ENCODE peak calls at places on chromosomes 4 and X, in nine cellular contexts. J, P, D, C, N, T, U, B and H are unnamed samples.

GRCh38 chr4:749771-750666 is 44.4 kb downstream of the PCGF3 start:
- DNase-seq in J (no peak), P (no peak), D (no peak), C (no peak), N (peak), T (no peak), U (no peak), B (no peak), H (peak)

GRCh38 chrX:1397441-1397840 is 5.5 kb upstream of the SLC25A6 start:
- DNase-seq in J (no peak), P (no peak), D (no peak), C (no peak), N (peak), T (no peak), U (no peak), B (no peak), H (no peak)

GRCh38 chr4:1459664-1460511 is 53.6 kb upstream of the NKX1-1 start:
- DNase-seq in J (no peak), P (no peak), D (no peak), C (no peak), N (peak), T (no peak), U (no peak), B (no peak), H (no peak)

GRCh38 chr4:39702716-39703115 is 4.8 kb downstream of the UBE2K start:
- DNase-seq in J (no peak), P (no peak), D (no peak), C (no peak), N (no peak), T (no peak), U (no peak), B (no peak), H (no peak)

GRCh38 chr4:94758700-94759399 is 1.1 kb downstream of the BMPR1B start:
- DNase-seq in J (no peak), P (no peak), D (no peak), C (no peak), N (no peak), T (peak), U (no peak), B (peak), H (no peak)

GRCh38 chrX:68146054-68146453 is 287.2 kb downstream of the OPHN1 start:
- DNase-seq in J (no peak), P (peak), D (no peak), C (no peak), N (no peak), T (peak), U (no peak), B (no peak), H (no peak)

GRCh38 chrX:153635788-153636668 is 11.0 kb upstream of the DUSP9 start:
- DNase-seq in J (no peak), P (no peak), D (no peak), C (no peak), N (no peak), T (peak), U (no peak), B (peak), H (no peak)

GRCh38 chrX:14235004-14235403 is 205.3 kb upstream of the GEMIN8 start:
- DNase-seq in J (no peak), P (no peak), D (no peak), C (no peak), N (no peak), T (peak), U (no peak), B (no peak), H (no peak)

GRCh38 chr4:54908744-54909143 is 216.7 kb downstream of the KDR start:
- DNase-seq in J (no peak), P (no peak), D (no peak), C (no peak), N (no peak), T (no peak), U (no peak), B (no peak), H (no peak)

DNA sequence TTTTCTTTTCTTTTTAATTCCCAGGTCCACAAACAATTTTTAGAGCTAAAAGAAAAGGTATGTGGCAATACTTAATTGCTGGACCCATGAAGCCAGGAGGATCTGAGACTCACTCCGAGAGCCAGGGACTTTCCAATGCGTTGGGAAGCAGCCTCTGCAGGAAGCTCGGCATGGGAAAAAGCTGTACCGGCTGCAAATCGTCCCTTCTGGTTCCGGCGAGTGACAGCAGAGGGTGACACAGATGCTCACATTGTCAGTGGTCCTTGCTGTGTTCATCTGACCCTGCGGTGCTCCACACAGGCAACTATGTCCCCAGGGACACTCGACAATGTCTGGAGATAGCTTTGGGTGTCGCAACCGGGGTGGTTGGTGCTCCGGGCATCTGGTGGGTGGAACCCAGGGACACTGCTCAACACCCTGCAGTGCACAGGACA is 164.0 kb downstream of the PRKX start:
- DNase-seq in J (no peak), P (no peak), D (peak), C (no peak), N (no peak), T (peak), U (no peak), B (no peak), H (no peak)
- H3K4me3 ChIP-seq in J (no peak), P (peak), D (peak), C (no peak), N (no peak), T (peak), U (peak), B (no peak), H (no peak)

GRCh38 chr4:43047044-43047443 is 154.5 kb downstream of the GRXCR1 start:
- DNase-seq in J (no peak), P (no peak), D (no peak), C (no peak), N (no peak), T (no peak), U (no peak), B (no peak), H (no peak)

GRCh38 chr4:43048570-43048969 is 156.1 kb downstream of the GRXCR1 start:
- DNase-seq in J (no peak), P (no peak), D (no peak), C (no peak), N (no peak), T (peak), U (no peak), B (no peak), H (no peak)
- TF ChIP-seq CTCF in J (peak), P (no peak), D (no peak), C (no peak), N (no peak), T (peak), U (no peak), B (peak), H (no peak)

GRCh38 chrX:10175317-10175871 is 18.6 kb downstream of the CLCN4 start:
- DNase-seq in J (no peak), P (no peak), D (no peak), C (no peak), N (no peak), T (no peak), U (no peak), B (no peak), H (peak)

GRCh38 chrX:10174810-10175209 is 18.0 kb downstream of the CLCN4 start:
- DNase-seq in J (no peak), P (no peak), D (no peak), C (no peak), N (no peak), T (no peak), U (no peak), B (no peak), H (no peak)

GRCh38 chrX:10174051-10174450 is 17.3 kb downstream of the CLCN4 start:
- DNase-seq in J (no peak), P (no peak), D (no peak), C (no peak), N (no peak), T (no peak), U (no peak), B (no peak), H (no peak)

GRCh38 chrX:10172867-10173266 is 16.1 kb downstream of the CLCN4 start:
- DNase-seq in J (no peak), P (no peak), D (no peak), C (no peak), N (no peak), T (no peak), U (no peak), B (no peak), H (no peak)

GRCh38 chrX:10173331-10173900 is 16.6 kb downstream of the CLCN4 start:
- DNase-seq in J (no peak), P (peak), D (peak), C (peak), N (no peak), T (no peak), U (no peak), B (no peak), H (peak)
- H3K4me3 ChIP-seq in J (no peak), P (no peak), D (peak), C (no peak), N (no peak), T (no peak), U (peak), B (no peak), H (peak)

GRCh38 chrX:52363247-52363883 is 5.5 kb upstream of the XAGE2 start:
- DNase-seq in J (no peak), P (no peak), D (no peak), C (peak), N (no peak), T (no peak), U (no peak), B (no peak), H (no peak)
- TF ChIP-seq CTCF in J (no peak), P (no peak), D (no peak), C (no peak), N (no peak), T (peak), U (no peak), B (no peak), H (no peak)

GRCh38 chrX:38694394-38694793 is 106.9 kb upstream of the MID1IP1 start:
- DNase-seq in J (no peak), P (no peak), D (no peak), C (no peak), N (no peak), T (peak), U (no peak), B (no peak), H (no peak)

GRCh38 chrX:38701073-38701472 is 100.2 kb upstream of the MID1IP1 start:
- DNase-seq in J (no peak), P (no peak), D (no peak), C (no peak), N (no peak), T (no peak), U (no peak), B (no peak), H (no peak)

GRCh38 chrX:38699116-38699515 is 102.1 kb upstream of the MID1IP1 start:
- DNase-seq in J (no peak), P (no peak), D (no peak), C (no peak), N (no peak), T (no peak), U (no peak), B (no peak), H (no peak)

GRCh38 chrX:38704146-38704882 is 96.9 kb upstream of the MID1IP1 start:
- DNase-seq in J (no peak), P (no peak), D (no peak), C (no peak), N (no peak), T (no peak), U (no peak), B (no peak), H (no peak)

GRCh38 chrX:38699603-38700110 is 101.6 kb upstream of the MID1IP1 start:
- DNase-seq in J (no peak), P (no peak), D (no peak), C (no peak), N (no peak), T (no peak), U (no peak), B (no peak), H (no peak)
- H3K4me3 ChIP-seq in J (no peak), P (no peak), D (no peak), C (no peak), N (no peak), T (no peak), U (no peak), B (no peak), H (no peak)

DNA sequence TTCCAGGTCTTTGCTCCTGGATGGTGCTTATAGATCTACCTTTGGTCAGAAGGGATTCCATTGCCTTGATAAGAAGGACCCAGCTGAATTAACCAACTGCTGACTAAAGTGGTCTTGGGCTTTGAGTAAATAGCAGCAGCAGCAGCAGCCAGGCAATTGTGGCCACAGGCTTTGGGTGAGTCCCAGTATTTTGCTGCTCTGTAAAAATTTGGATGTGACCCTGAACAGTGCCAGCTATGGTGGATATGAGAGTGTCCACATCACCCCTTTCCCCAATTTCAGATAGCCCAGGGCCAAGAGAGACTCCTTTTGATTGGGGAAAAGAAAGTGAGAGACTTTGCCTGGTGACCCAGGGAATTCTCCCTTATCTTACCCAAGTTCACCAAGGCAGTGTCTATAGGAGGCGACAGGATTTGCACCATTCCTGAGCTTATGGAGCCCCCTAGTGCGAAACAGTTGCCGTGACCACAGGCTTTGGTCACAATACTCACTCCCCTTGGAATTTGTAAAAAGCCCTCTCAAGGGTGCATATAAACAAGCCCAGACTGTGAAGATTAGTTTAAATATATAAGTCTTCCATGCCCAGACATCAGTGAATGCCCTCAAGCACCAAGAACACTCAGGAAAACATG is 518.0 kb downstream of the TMA16 start:
- DNase-seq in J (no peak), P (no peak), D (no peak), C (no peak), N (no peak), T (peak), U (no peak), B (peak), H (no peak)
- TF ChIP-seq CTCF in J (peak), P (no peak), D (no peak), C (no peak), N (no peak), T (peak), U (no peak), B (peak), H (no peak)

GRCh38 chr4:53194727-53195126 is 171.1 kb downstream of the SCFD2 start:
- DNase-seq in J (no peak), P (no peak), D (no peak), C (no peak), N (no peak), T (no peak), U (no peak), B (no peak), H (no peak)

GRCh38 chr4:53199356-53199755 is 166.5 kb downstream of the SCFD2 start:
- DNase-seq in J (no peak), P (no peak), D (no peak), C (no peak), N (no peak), T (no peak), U (no peak), B (no peak), H (no peak)

GRCh38 chr4:53196195-53196641 is 169.6 kb downstream of the SCFD2 start:
- DNase-seq in J (no peak), P (peak), D (no peak), C (no peak), N (no peak), T (no peak), U (no peak), B (peak), H (no peak)

GRCh38 chr4:53197760-53198150 is 168.1 kb downstream of the SCFD2 start:
- DNase-seq in J (no peak), P (no peak), D (no peak), C (no peak), N (no peak), T (no peak), U (no peak), B (no peak), H (no peak)

GRCh38 chr4:53196872-53197759 is 168.7 kb downstream of the SCFD2 start:
- DNase-seq in J (no peak), P (peak), D (no peak), C (no peak), N (no peak), T (peak), U (no peak), B (no peak), H (no peak)
- H3K4me3 ChIP-seq in J (no peak), P (no peak), D (no peak), C (no peak), N (no peak), T (no peak), U (no peak), B (no peak), H (no peak)

DNA sequence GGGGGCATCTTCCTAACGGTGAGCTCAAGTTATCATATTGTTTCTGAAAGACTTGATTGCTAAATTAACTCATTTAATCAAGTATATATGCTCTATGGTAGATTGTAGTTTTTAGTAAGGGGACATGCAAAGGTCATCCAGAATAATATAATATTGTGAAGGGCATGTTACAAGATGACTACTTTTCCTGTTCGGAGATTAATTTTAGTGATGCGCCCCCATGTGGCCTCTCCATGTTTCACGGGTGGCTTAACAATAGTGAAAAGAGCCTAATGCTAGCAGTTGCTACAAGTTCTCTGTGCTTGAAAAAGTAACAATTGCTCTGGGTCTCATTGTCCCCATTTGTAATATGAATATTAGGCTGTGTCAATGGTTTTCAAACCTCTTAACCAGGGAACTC is 12.2 kb downstream of the SMPX start:
- DNase-seq in J (no peak), P (no peak), D (peak), C (peak), N (no peak), T (peak), U (no peak), B (peak), H (no peak)
- TF ChIP-seq CTCF in J (peak), P (peak), D (peak), C (peak), N (peak), T (peak), U (no peak), B (peak), H (peak)